ENCODE peak calls at places on chromosome 17, in five cellular contexts. S is cardiac fibroblast, T is fibroblast of villous mesenchyme, D is AG09309, E is tibial nerve. G is an unnamed sample.

GRCh38 chr17:44914698-44915271 is 515 bp downstream of the GFAP start:
- DNase-seq in E (no peak), D (no peak), T (no peak), S (no peak), G (no peak)

GRCh38 chr17:45302649-45303173 is 14.1 kb downstream of the MAP3K14 start:
- DNase-seq in D (no peak), S (peak), E (no peak), T (peak), G (no peak)

GRCh38 chr17:14815079-14815478 is 450.0 kb downstream of the PMP22 start:
- DNase-seq in E (no peak), D (no peak), T (no peak), S (no peak), G (no peak)

GRCh38 chr17:73250851-73251640 is 10.6 kb downstream of the CPSF4L start:
- DNase-seq in T (no peak), D (no peak), S (no peak), E (no peak), G (no peak)

GRCh38 chr17:4199818-4200402 is 56.9 kb downstream of the CYB5D2 start:
- DNase-seq in S (peak), E (no peak), D (no peak), T (peak), G (no peak)

GRCh38 chr17:29698837-29699236 is 76.1 kb upstream of the CORO6 start:
- DNase-seq in S (no peak), D (no peak), T (no peak), E (no peak), G (no peak)

GRCh38 chr17:72282439-72283029 is 161.7 kb downstream of the SOX9 start:
- DNase-seq in S (no peak), T (no peak), D (no peak), E (no peak), G (no peak)

GRCh38 chr17:6554336-6554735 is 2.0 kb downstream of the PITPNM3 start:
- DNase-seq in E (no peak), T (no peak), D (no peak), S (no peak), G (no peak)

GRCh38 chr17:63652106-63652505 is 29.9 kb downstream of the MAP3K3 start:
- DNase-seq in S (no peak), D (no peak), T (no peak), E (no peak), G (no peak)

GRCh38 chr17:13031718-13032350 is 14.0 kb upstream of the ELAC2 start:
- DNase-seq in E (no peak), S (peak), D (no peak), T (peak), G (no peak)

GRCh38 chr17:72134560-72135399 is 14.0 kb downstream of the SOX9 start:
- DNase-seq in T (peak), E (no peak), S (no peak), D (peak), G (no peak)

GRCh38 chr17:80513892-80514291 is 30.7 kb upstream of the RPTOR start:
- DNase-seq in E (no peak), T (peak), S (peak), D (no peak), G (no peak)

GRCh38 chr17:72466199-72466598 is 345.4 kb downstream of the SOX9 start:
- DNase-seq in T (peak), E (no peak), S (peak), D (no peak), G (no peak)

GRCh38 chr17:19273731-19274130 is 36.6 kb downstream of the EPN2 start:
- DNase-seq in S (no peak), D (no peak), E (no peak), T (no peak), G (no peak)

GRCh38 chr17:38868095-38868967 is 1.5 kb upstream of the LASP1 start:
- DNase-seq in D (no peak), T (peak), S (peak), E (peak), G (no peak)

GRCh38 chr17:18267927-18268711 is 7.7 kb downstream of the MIEF2 start:
- DNase-seq in E (no peak), D (no peak), S (peak), T (peak), G (no peak)

GRCh38 chr17:8532021-8532420 is 96.3 kb downstream of the NDEL1 start:
- DNase-seq in S (peak), E (no peak), T (peak), D (no peak), G (no peak)

GRCh38 chr17:16935241-16935663 is 36.7 kb downstream of the TNFRSF13B start:
- DNase-seq in D (no peak), T (no peak), E (no peak), S (no peak), G (no peak)

GRCh38 chr17:37756060-37756459 is 11.2 kb upstream of the HNF1B start:
- DNase-seq in T (no peak), E (no peak), D (no peak), S (no peak), G (no peak)

GRCh38 chr17:78324391-78325075 is 35.3 kb downstream of the SOCS3 start:
- DNase-seq in S (peak), D (no peak), T (peak), E (peak), G (peak)

GRCh38 chr17:78325076-78325712 is 34.7 kb downstream of the SOCS3 start:
- DNase-seq in T (peak), D (no peak), S (peak), E (no peak), G (no peak)

GRCh38 chr17:78330570-78331224 is 29.2 kb downstream of the SOCS3 start:
- DNase-seq in S (peak), T (peak), E (no peak), D (no peak), G (no peak)

GRCh38 chr17:78329263-78330059 is 30.4 kb downstream of the SOCS3 start:
- DNase-seq in D (peak), E (no peak), T (peak), S (peak), G (no peak)

GRCh38 chr17:78327880-78328279 is 32.0 kb downstream of the SOCS3 start:
- DNase-seq in T (no peak), E (no peak), S (no peak), D (no peak), G (no peak)
- TF ChIP-seq CTCF in T (no peak), E (no peak), S (no peak), D (no peak), G (no peak)

GRCh38 chr17:59611503-59611902 is 8.2 kb upstream of the CLTC start:
- DNase-seq in T (no peak), S (no peak), D (no peak), E (no peak), G (no peak)

GRCh38 chr17:59607061-59607460 is 12.6 kb upstream of the CLTC start:
- DNase-seq in E (no peak), S (no peak), T (no peak), D (no peak), G (no peak)

DNA sequence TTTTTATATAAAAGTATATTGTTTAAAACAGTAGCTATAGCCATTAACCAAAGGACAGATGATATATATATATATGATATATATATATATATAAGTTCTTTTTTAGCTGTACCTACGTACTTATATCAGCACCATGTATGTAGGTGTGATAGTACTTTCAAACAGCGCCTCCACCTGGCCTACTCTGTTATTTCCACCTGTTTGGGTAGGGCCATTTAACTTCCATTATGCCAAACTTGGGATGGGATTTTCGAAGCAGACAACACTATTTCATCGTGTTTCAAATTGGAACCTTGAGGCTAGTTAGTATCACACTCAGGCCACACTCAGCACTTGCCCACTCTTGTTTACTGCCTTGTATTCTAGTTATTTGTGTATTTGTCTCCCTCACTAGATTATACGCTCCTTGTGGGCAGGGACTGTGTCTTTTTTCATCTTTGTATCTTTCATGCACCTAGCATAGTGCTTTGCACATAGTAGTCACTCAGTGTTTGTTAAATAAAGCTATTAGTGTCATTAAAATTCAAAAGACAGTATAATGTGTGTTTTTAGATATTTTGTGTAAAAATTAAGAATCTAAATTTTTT is 11.8 kb upstream of the CLTC start:
- DNase-seq in E (no peak), S (no peak), T (no peak), D (no peak), G (no peak)
- TF ChIP-seq CTCF in E (peak), S (peak), T (peak), D (no peak), G (no peak)

GRCh38 chr17:40301315-40301714 is 7.7 kb upstream of the RARA start:
- DNase-seq in D (no peak), T (no peak), S (no peak), E (no peak), G (no peak)
- TF ChIP-seq CTCF in D (no peak), T (peak), S (no peak), E (no peak), G (no peak)

DNA sequence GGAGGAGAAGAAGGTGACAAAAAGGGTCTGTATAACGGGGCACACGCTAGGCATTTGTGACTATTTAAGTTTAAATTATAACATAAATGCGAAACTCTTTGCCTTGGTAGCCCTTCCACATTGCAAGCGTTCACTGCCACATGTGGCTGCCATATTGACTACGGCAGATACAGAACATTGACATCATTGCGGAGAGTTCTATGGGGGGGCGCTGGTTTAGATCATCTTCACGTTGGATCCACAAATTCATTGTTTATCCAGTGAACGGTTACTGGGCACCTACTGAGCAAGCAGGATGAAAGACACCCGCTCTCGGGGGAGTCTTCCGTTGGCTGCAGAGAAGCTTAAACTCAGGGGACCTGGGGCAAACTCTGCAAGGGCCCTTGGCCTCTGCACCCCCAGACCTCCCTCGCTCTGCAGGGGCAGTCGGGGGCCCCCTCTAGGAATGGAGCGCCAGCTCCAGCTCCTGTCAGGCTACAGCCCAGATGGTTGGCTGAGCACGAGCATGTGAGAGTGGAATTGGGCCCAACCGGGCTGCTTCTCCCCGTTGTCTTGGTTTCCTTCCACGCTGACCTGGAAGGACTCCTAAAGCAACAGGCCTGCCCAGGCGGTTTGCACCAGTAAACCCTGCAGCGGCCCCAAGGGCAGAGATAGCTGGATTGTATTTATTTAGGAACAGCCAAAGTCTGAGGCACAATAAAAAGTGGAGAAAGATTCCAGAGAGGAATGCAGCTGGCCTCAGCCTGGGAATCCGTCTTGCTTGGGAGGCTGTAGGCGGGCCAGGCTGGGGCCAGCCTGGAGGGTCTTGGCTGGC is 172.2 kb downstream of the SEC14L1 start:
- DNase-seq in T (peak), E (peak), S (peak), D (no peak), G (no peak)
- TF ChIP-seq CTCF in T (no peak), E (no peak), S (no peak), D (no peak), G (no peak)

DNA sequence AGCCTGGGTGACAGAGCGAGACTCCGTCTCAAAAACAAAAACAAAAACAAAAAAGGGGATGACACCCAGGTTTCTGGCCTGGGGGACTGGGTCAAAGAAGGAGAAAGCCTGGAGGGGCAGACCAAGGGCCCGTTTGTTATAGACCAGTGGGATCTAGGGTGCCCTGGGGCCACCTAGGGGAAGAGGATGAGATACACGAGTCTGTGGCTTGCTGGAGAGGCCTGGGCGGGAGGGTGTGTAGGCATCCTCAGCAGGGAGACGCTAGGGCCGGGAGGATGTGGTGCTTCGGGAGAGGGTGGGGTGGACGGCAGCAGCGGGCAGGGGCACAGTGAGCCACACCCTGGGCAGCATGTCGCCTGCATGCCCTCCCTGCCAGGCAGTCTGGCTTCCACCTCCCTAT is 17.1 kb upstream of the CRK start:
- DNase-seq in T (no peak), D (no peak), S (no peak), E (no peak), G (no peak)
- TF ChIP-seq CTCF in T (peak), D (no peak), S (no peak), E (no peak), G (no peak)

GRCh38 chr17:69105907-69106730 is 35.6 kb downstream of the ABCA6 start:
- DNase-seq in T (no peak), S (no peak), E (no peak), D (no peak), G (no peak)

GRCh38 chr17:69111794-69112193 is 29.9 kb downstream of the ABCA6 start:
- DNase-seq in E (no peak), T (no peak), D (no peak), S (no peak), G (no peak)
- TF ChIP-seq CTCF in E (no peak), T (no peak), D (no peak), S (no peak), G (no peak)

GRCh38 chr17:33974276-33974675 is 280.8 kb upstream of the CCL2 start:
- DNase-seq in E (no peak), S (no peak), D (no peak), T (no peak), G (no peak)
- TF ChIP-seq CTCF in E (no peak), S (no peak), D (no peak), T (no peak), G (no peak)